ENCODE peak calls at places on chromosomes 2 and 18, in five cellular contexts. One of them, this sample, is unnamed.
A peak's percentile ranks its signal among the peaks of the same experiment; 100 is the strongest.

GRCh38 chr18:59357928-59358327 is 1.1 kb downstream of the LMAN1 start:
- DNase-seq in body of pancreas: peak; percentile 30
- DNase-seq in GM23248: peak; percentile 90
- DNase-seq in tibial nerve: no peak
- DNase-seq in SK-N-SH: peak; percentile 8
- DNase-seq in this sample: no peak

GRCh38 chr2:86001326-86001725 is 104.4 kb downstream of the POLR1A start:
- DNase-seq in GM23248: no peak
- DNase-seq in SK-N-SH: no peak
- DNase-seq in tibial nerve: no peak
- DNase-seq in body of pancreas: no peak
- DNase-seq in this sample: no peak

GRCh38 chr18:74281639-74282358 is 10.0 kb downstream of the CYB5A start:
- DNase-seq in GM23248: peak; percentile 48
- DNase-seq in body of pancreas: no peak
- DNase-seq in tibial nerve: peak; percentile 75
- DNase-seq in SK-N-SH: no peak
- DNase-seq in this sample: no peak

GRCh38 chr18:59909289-59910036 is 9.7 kb downstream of the PMAIP1 start:
- DNase-seq in SK-N-SH: no peak
- DNase-seq in tibial nerve: no peak
- DNase-seq in GM23248: no peak
- DNase-seq in body of pancreas: no peak
- DNase-seq in this sample: no peak

GRCh38 chr2:191352536-191352935 is 107.3 kb downstream of the MYO1B start:
- DNase-seq in body of pancreas: no peak
- DNase-seq in tibial nerve: no peak
- DNase-seq in GM23248: peak; percentile 88
- DNase-seq in SK-N-SH: no peak
- DNase-seq in this sample: no peak

GRCh38 chr2:71759056-71759455 is 305.7 kb downstream of the DYSF start:
- DNase-seq in SK-N-SH: no peak
- DNase-seq in tibial nerve: no peak
- DNase-seq in body of pancreas: no peak
- DNase-seq in GM23248: no peak
- DNase-seq in this sample: no peak

GRCh38 chr2:155364766-155365165 is 666.3 kb downstream of the KCNJ3 start:
- DNase-seq in GM23248: no peak
- DNase-seq in SK-N-SH: no peak
- DNase-seq in tibial nerve: no peak
- DNase-seq in body of pancreas: no peak
- DNase-seq in this sample: no peak

GRCh38 chr2:100272848-100273329 is 49.4 kb downstream of the LONRF2 start:
- DNase-seq in tibial nerve: no peak
- DNase-seq in GM23248: no peak
- DNase-seq in body of pancreas: no peak
- DNase-seq in SK-N-SH: peak; percentile 32
- DNase-seq in this sample: no peak

GRCh38 chr2:228767196-228767595 is 503.9 kb downstream of the PID1 start:
- DNase-seq in body of pancreas: no peak
- DNase-seq in GM23248: peak; percentile 81
- DNase-seq in SK-N-SH: no peak
- DNase-seq in tibial nerve: no peak
- DNase-seq in this sample: no peak

GRCh38 chr2:217573565-217573964 is 429.2 kb downstream of the TNS1 start:
- DNase-seq in body of pancreas: no peak
- DNase-seq in GM23248: peak; percentile 62
- DNase-seq in SK-N-SH: no peak
- DNase-seq in tibial nerve: no peak
- DNase-seq in this sample: no peak

GRCh38 chr2:173747037-173747436 is 218.1 kb downstream of the SP3 start:
- DNase-seq in body of pancreas: no peak
- DNase-seq in tibial nerve: no peak
- DNase-seq in SK-N-SH: no peak
- DNase-seq in GM23248: no peak
- DNase-seq in this sample: no peak

GRCh38 chr2:48707466-48707865 is 48.1 kb downstream of the LHCGR start:
- DNase-seq in SK-N-SH: no peak
- DNase-seq in GM23248: no peak
- DNase-seq in body of pancreas: no peak
- DNase-seq in tibial nerve: no peak
- DNase-seq in this sample: no peak

GRCh38 chr2:234308814-234309195 is 188.1 kb downstream of the ARL4C start:
- DNase-seq in tibial nerve: peak; percentile 40
- DNase-seq in GM23248: no peak
- DNase-seq in body of pancreas: no peak
- DNase-seq in SK-N-SH: no peak
- DNase-seq in this sample: peak; percentile 51

GRCh38 chr18:46642561-46642960 is 14.5 kb downstream of the LOXHD1 start:
- DNase-seq in body of pancreas: no peak
- DNase-seq in tibial nerve: no peak
- DNase-seq in SK-N-SH: no peak
- DNase-seq in GM23248: no peak
- DNase-seq in this sample: no peak

GRCh38 chr2:5725794-5726463 is 33.7 kb downstream of the SOX11 start:
- DNase-seq in GM23248: no peak
- DNase-seq in SK-N-SH: no peak
- DNase-seq in tibial nerve: no peak
- DNase-seq in body of pancreas: no peak
- DNase-seq in this sample: no peak

GRCh38 chr2:28276076-28276618 is 116.5 kb upstream of the FOSL2 start:
- DNase-seq in SK-N-SH: no peak
- DNase-seq in GM23248: peak; percentile 98
- DNase-seq in body of pancreas: no peak
- DNase-seq in tibial nerve: no peak
- DNase-seq in this sample: no peak

GRCh38 chr2:240557808-240558207 is at the start of gene ANKMY1:
- DNase-seq in GM23248: peak; percentile 91
- DNase-seq in body of pancreas: peak; percentile 71
- DNase-seq in tibial nerve: no peak
- DNase-seq in SK-N-SH: peak; percentile 97
- DNase-seq in this sample: no peak

GRCh38 chr2:75134802-75135201 is 64.5 kb downstream of the TACR1 start:
- DNase-seq in GM23248: no peak
- DNase-seq in tibial nerve: no peak
- DNase-seq in body of pancreas: no peak
- DNase-seq in SK-N-SH: no peak
- DNase-seq in this sample: no peak

GRCh38 chr18:61870151-61870550 is 22.7 kb downstream of the RNF152 start:
- DNase-seq in GM23248: peak; percentile 8
- DNase-seq in tibial nerve: no peak
- DNase-seq in SK-N-SH: peak; percentile 23
- DNase-seq in body of pancreas: no peak
- DNase-seq in this sample: no peak

GRCh38 chr18:79445740-79446566 is 50.2 kb downstream of the NFATC1 start:
- DNase-seq in GM23248: no peak
- DNase-seq in body of pancreas: no peak
- DNase-seq in SK-N-SH: no peak
- DNase-seq in tibial nerve: no peak
- DNase-seq in this sample: no peak

GRCh38 chr2:215681799-215682594 is 246.1 kb upstream of the FN1 start:
- DNase-seq in GM23248: no peak
- DNase-seq in tibial nerve: no peak
- DNase-seq in SK-N-SH: no peak
- DNase-seq in body of pancreas: no peak
- DNase-seq in this sample: no peak

GRCh38 chr18:58453167-58453804 is 175.6 kb downstream of the ALPK2 start:
- DNase-seq in GM23248: no peak
- DNase-seq in body of pancreas: no peak
- DNase-seq in SK-N-SH: no peak
- DNase-seq in tibial nerve: no peak
- DNase-seq in this sample: no peak

GRCh38 chr2:71471276-71471675 is 17.9 kb downstream of the DYSF start:
- DNase-seq in GM23248: peak; percentile 62
- DNase-seq in tibial nerve: no peak
- DNase-seq in SK-N-SH: no peak
- DNase-seq in body of pancreas: no peak
- DNase-seq in this sample: no peak

GRCh38 chr2:43059183-43059897 is 167.1 kb downstream of the ZFP36L2 start:
- DNase-seq in tibial nerve: peak; percentile 75
- DNase-seq in body of pancreas: peak; percentile 55
- DNase-seq in SK-N-SH: peak; percentile 72
- DNase-seq in GM23248: peak; percentile 94
- DNase-seq in this sample: peak; percentile 38

GRCh38 chr2:171957061-171957460 is 34.8 kb downstream of the HAT1 start:
- DNase-seq in tibial nerve: no peak
- DNase-seq in GM23248: peak; percentile 42
- DNase-seq in body of pancreas: no peak
- DNase-seq in SK-N-SH: no peak
- DNase-seq in this sample: no peak

GRCh38 chr2:231900486-231900942 is 25.7 kb downstream of the NPPC start:
- DNase-seq in body of pancreas: peak; percentile 89
- DNase-seq in GM23248: peak; percentile 80
- DNase-seq in tibial nerve: peak; percentile 58
- DNase-seq in SK-N-SH: peak; percentile 79
- DNase-seq in this sample: peak; percentile 29

GRCh38 chr18:28411806-28412205 is 234.9 kb upstream of the CDH2 start:
- DNase-seq in GM23248: peak; percentile 96
- DNase-seq in SK-N-SH: no peak
- DNase-seq in tibial nerve: no peak
- DNase-seq in body of pancreas: no peak
- DNase-seq in this sample: no peak

GRCh38 chr2:240060977-240061591 is 7.8 kb upstream of the OR6B3 start:
- DNase-seq in GM23248: peak; percentile 69
- DNase-seq in SK-N-SH: peak; percentile 63
- DNase-seq in tibial nerve: peak; percentile 63
- DNase-seq in body of pancreas: peak; percentile 52
- DNase-seq in this sample: peak; percentile 24

DNA sequence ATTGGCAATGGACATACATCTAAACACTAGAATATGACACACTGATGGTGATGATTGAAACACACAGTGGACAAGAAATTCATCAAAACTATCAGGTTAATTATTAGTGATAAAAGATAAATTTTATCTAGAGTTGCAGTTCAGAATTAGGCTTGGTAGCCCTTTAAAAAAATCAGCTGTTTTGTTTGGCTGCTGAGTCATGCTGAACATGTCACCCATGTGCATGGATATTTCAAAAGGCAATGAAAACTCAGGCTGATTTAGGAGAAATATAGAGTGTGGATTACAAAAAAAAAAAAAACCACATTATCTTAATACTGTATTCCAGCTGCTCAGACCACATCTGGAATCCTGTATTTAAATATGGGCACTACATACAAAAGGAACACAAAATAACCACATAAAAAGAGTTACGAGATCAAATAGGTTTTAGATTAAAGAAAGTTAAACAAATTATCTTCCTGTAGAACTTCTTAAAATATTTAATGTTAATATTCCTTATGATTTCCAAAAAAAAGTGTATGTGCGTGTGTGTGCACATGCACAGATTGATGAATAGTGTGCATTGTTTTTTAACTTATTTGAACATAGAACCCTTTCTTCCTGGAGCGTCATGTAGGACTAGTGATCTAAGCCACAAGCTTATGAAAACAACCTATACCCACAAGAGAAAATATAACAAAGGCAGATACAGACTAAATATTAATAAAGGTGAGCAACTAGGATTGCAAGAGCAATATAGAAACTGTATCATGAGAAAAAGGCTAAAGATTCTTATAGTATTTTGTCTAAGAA is 186.2 kb downstream of the STK39 start:
- DNase-seq in tibial nerve: no peak
- DNase-seq in body of pancreas: no peak
- DNase-seq in GM23248: peak; percentile 62
- DNase-seq in SK-N-SH: no peak
- DNase-seq in this sample: no peak
- H3K36me3 ChIP-seq in tibial nerve: no peaks in the 10 kb centered on the region
- H3K36me3 ChIP-seq in body of pancreas: no peaks in the 10 kb centered on the region
- H3K36me3 ChIP-seq in GM23248: no peaks in the 10 kb centered on the region
- H3K36me3 ChIP-seq in SK-N-SH: peaks cover 25% of the 10 kb centered on the region
- H3K36me3 ChIP-seq in this sample: peaks cover 8% of the 10 kb centered on the region

GRCh38 chr18:9925795-9926194 is 12.0 kb downstream of the VAPA start:
- DNase-seq in GM23248: no peak
- DNase-seq in tibial nerve: no peak
- DNase-seq in SK-N-SH: no peak
- DNase-seq in body of pancreas: no peak
- DNase-seq in this sample: no peak
- H3K4me3 ChIP-seq in GM23248: no peak overlapping the region
- H3K4me3 ChIP-seq in tibial nerve: no peak overlapping the region
- H3K4me3 ChIP-seq in SK-N-SH: no peak overlapping the region
- H3K4me3 ChIP-seq in body of pancreas: no peak overlapping the region
- H3K4me3 ChIP-seq in this sample: no peak overlapping the region

GRCh38 chr2:222864296-222864695 is 3.5 kb downstream of the ACSL3 start:
- DNase-seq in SK-N-SH: no peak
- DNase-seq in tibial nerve: peak; percentile 24
- DNase-seq in body of pancreas: no peak
- DNase-seq in GM23248: peak; percentile 83
- DNase-seq in this sample: no peak
- H3K4me1 ChIP-seq in SK-N-SH: peaks cover 25% of the 10 kb centered on the region
- H3K4me1 ChIP-seq in tibial nerve: no peaks in the 10 kb centered on the region
- H3K4me1 ChIP-seq in body of pancreas: peaks cover 46% of the 10 kb centered on the region
- H3K4me1 ChIP-seq in GM23248: peaks cover 39% of the 10 kb centered on the region
- H3K4me1 ChIP-seq in this sample: peaks cover 14% of the 10 kb centered on the region

GRCh38 chr18:31892936-31893335 is 50.0 kb downstream of the TRAPPC8 start:
- DNase-seq in SK-N-SH: no peak
- DNase-seq in body of pancreas: no peak
- DNase-seq in GM23248: no peak
- DNase-seq in tibial nerve: no peak
- DNase-seq in this sample: no peak
- H3K36me3 ChIP-seq in SK-N-SH: peaks cover 53% of the 10 kb centered on the region
- H3K36me3 ChIP-seq in body of pancreas: no peaks in the 10 kb centered on the region
- H3K36me3 ChIP-seq in GM23248: peaks cover 35% of the 10 kb centered on the region
- H3K36me3 ChIP-seq in tibial nerve: no peaks in the 10 kb centered on the region
- H3K36me3 ChIP-seq in this sample: peaks cover 21% of the 10 kb centered on the region

GRCh38 chr2:26212011-26212410 is 32.4 kb downstream of the HADHA start:
- DNase-seq in GM23248: no peak
- DNase-seq in tibial nerve: no peak
- DNase-seq in SK-N-SH: no peak
- DNase-seq in body of pancreas: no peak
- DNase-seq in this sample: no peak

GRCh38 chr2:26215833-26216232 is 28.6 kb downstream of the HADHA start:
- DNase-seq in tibial nerve: no peak
- DNase-seq in GM23248: no peak
- DNase-seq in SK-N-SH: no peak
- DNase-seq in body of pancreas: no peak
- DNase-seq in this sample: no peak

GRCh38 chr2:26217720-26218119 is 26.7 kb downstream of the HADHA start:
- DNase-seq in GM23248: no peak
- DNase-seq in tibial nerve: no peak
- DNase-seq in SK-N-SH: no peak
- DNase-seq in body of pancreas: no peak
- DNase-seq in this sample: no peak

GRCh38 chr2:26216587-26216986 is 27.8 kb downstream of the HADHA start:
- DNase-seq in body of pancreas: no peak
- DNase-seq in GM23248: no peak
- DNase-seq in tibial nerve: no peak
- DNase-seq in SK-N-SH: no peak
- DNase-seq in this sample: no peak

DNA sequence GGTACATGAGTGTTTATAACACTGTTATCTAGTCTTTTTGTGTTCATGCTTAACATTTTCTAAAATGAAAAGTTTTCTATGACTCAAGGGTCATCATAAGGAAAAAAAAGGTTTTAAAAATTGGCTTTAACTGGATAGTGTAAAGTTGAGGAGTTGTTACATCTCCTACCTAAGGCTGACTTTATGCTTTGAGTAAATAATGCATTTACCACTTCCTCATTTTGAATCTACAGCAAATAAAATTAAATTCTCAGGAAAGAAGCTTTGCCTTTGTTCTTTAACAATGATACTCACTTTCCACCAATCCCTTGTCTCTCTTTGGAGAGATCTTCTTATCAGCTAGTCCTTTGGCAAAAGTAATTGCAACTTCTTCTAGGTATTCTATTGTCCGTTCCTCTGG is 29.7 kb downstream of the HADHA start:
- DNase-seq in GM23248: no peak
- DNase-seq in tibial nerve: no peak
- DNase-seq in body of pancreas: no peak
- DNase-seq in SK-N-SH: no peak
- DNase-seq in this sample: no peak
- H3K4me3 ChIP-seq in GM23248: no peak overlapping the region
- H3K4me3 ChIP-seq in tibial nerve: no peak overlapping the region
- H3K4me3 ChIP-seq in body of pancreas: no peak overlapping the region
- H3K4me3 ChIP-seq in SK-N-SH: no peak overlapping the region
- H3K4me3 ChIP-seq in this sample: no peak overlapping the region

This sample was measured in effector memory CD4-positive, alpha-beta T cell.